ENCODE peak calls at places on chromosomes 3 and 15, in eight cellular contexts. One of them, this sample, is unnamed.

GRCh38 chr3:112437146-112438022 is 61.9 kb downstream of the BTLA start:
- DNase-seq in NCI-H748 treated with DMSO at 0.1 percent for 48 hours: no peak
- DNase-seq in stimulated activated CD4-positive, alpha-beta T cell treated with anti-CD3 and anti-CD28 coated beads, Interleukin-15, amount 100 ng/mL, for 1 hour: no peak
- DNase-seq in CD8-positive, alpha-beta T cell: no peak
- DNase-seq in neural crest cell: no peak
- DNase-seq in heart right ventricle: no peak
- DNase-seq in activated T-cell treated with anti-CD3 and anti-CD28 coated beads, Interleukin-2, amount 50 U/mL, for 72 hours: peak; percentile 17
- DNase-seq in A549: no peak
- DNase-seq in this sample: peak; percentile 41

GRCh38 chr3:4476507-4476906 is 9.4 kb upstream of the SUMF1 start:
- DNase-seq in heart right ventricle: no peak
- DNase-seq in neural crest cell: no peak
- DNase-seq in A549: no peak
- DNase-seq in CD8-positive, alpha-beta T cell: no peak
- DNase-seq in NCI-H748 treated with DMSO at 0.1 percent for 48 hours: no peak
- DNase-seq in stimulated activated CD4-positive, alpha-beta T cell treated with anti-CD3 and anti-CD28 coated beads, Interleukin-15, amount 100 ng/mL, for 1 hour: no peak
- DNase-seq in activated T-cell treated with anti-CD3 and anti-CD28 coated beads, Interleukin-2, amount 50 U/mL, for 72 hours: no peak
- DNase-seq in this sample: no peak

GRCh38 chr15:24878153-24878552 is 76.6 kb upstream of the SNRPN start:
- DNase-seq in stimulated activated CD4-positive, alpha-beta T cell treated with anti-CD3 and anti-CD28 coated beads, Interleukin-15, amount 100 ng/mL, for 1 hour: no peak
- DNase-seq in neural crest cell: no peak
- DNase-seq in NCI-H748 treated with DMSO at 0.1 percent for 48 hours: no peak
- DNase-seq in heart right ventricle: peak; percentile 15
- DNase-seq in A549: no peak
- DNase-seq in CD8-positive, alpha-beta T cell: no peak
- DNase-seq in activated T-cell treated with anti-CD3 and anti-CD28 coated beads, Interleukin-2, amount 50 U/mL, for 72 hours: peak; percentile 6
- DNase-seq in this sample: peak; percentile 38

GRCh38 chr15:35654334-35654733 is 108.4 kb upstream of the DPH6 start:
- DNase-seq in activated T-cell treated with anti-CD3 and anti-CD28 coated beads, Interleukin-2, amount 50 U/mL, for 72 hours: no peak
- DNase-seq in stimulated activated CD4-positive, alpha-beta T cell treated with anti-CD3 and anti-CD28 coated beads, Interleukin-15, amount 100 ng/mL, for 1 hour: no peak
- DNase-seq in heart right ventricle: no peak
- DNase-seq in A549: no peak
- DNase-seq in CD8-positive, alpha-beta T cell: no peak
- DNase-seq in neural crest cell: no peak
- DNase-seq in NCI-H748 treated with DMSO at 0.1 percent for 48 hours: no peak
- DNase-seq in this sample: no peak

GRCh38 chr3:28322464-28322863 is 26.1 kb upstream of the ZCWPW2 start:
- DNase-seq in activated T-cell treated with anti-CD3 and anti-CD28 coated beads, Interleukin-2, amount 50 U/mL, for 72 hours: no peak
- DNase-seq in neural crest cell: no peak
- DNase-seq in stimulated activated CD4-positive, alpha-beta T cell treated with anti-CD3 and anti-CD28 coated beads, Interleukin-15, amount 100 ng/mL, for 1 hour: no peak
- DNase-seq in A549: no peak
- DNase-seq in heart right ventricle: no peak
- DNase-seq in NCI-H748 treated with DMSO at 0.1 percent for 48 hours: no peak
- DNase-seq in CD8-positive, alpha-beta T cell: no peak
- DNase-seq in this sample: no peak

GRCh38 chr3:48466386-48467109 is 20.0 kb downstream of the ATRIP start:
- DNase-seq in A549: no peak
- DNase-seq in heart right ventricle: peak; percentile 34
- DNase-seq in activated T-cell treated with anti-CD3 and anti-CD28 coated beads, Interleukin-2, amount 50 U/mL, for 72 hours: peak; percentile 30
- DNase-seq in stimulated activated CD4-positive, alpha-beta T cell treated with anti-CD3 and anti-CD28 coated beads, Interleukin-15, amount 100 ng/mL, for 1 hour: no peak
- DNase-seq in NCI-H748 treated with DMSO at 0.1 percent for 48 hours: no peak
- DNase-seq in neural crest cell: no peak
- DNase-seq in CD8-positive, alpha-beta T cell: peak; percentile 37
- DNase-seq in this sample: peak; percentile 67

GRCh38 chr3:24595801-24596200 is 101.2 kb upstream of the THRB start:
- DNase-seq in neural crest cell: no peak
- DNase-seq in A549: no peak
- DNase-seq in CD8-positive, alpha-beta T cell: no peak
- DNase-seq in heart right ventricle: no peak
- DNase-seq in activated T-cell treated with anti-CD3 and anti-CD28 coated beads, Interleukin-2, amount 50 U/mL, for 72 hours: no peak
- DNase-seq in stimulated activated CD4-positive, alpha-beta T cell treated with anti-CD3 and anti-CD28 coated beads, Interleukin-15, amount 100 ng/mL, for 1 hour: no peak
- DNase-seq in NCI-H748 treated with DMSO at 0.1 percent for 48 hours: no peak
- DNase-seq in this sample: no peak

GRCh38 chr3:105634719-105635118 is 234.1 kb downstream of the CBLB start:
- DNase-seq in activated T-cell treated with anti-CD3 and anti-CD28 coated beads, Interleukin-2, amount 50 U/mL, for 72 hours: no peak
- DNase-seq in NCI-H748 treated with DMSO at 0.1 percent for 48 hours: no peak
- DNase-seq in stimulated activated CD4-positive, alpha-beta T cell treated with anti-CD3 and anti-CD28 coated beads, Interleukin-15, amount 100 ng/mL, for 1 hour: no peak
- DNase-seq in neural crest cell: no peak
- DNase-seq in heart right ventricle: no peak
- DNase-seq in CD8-positive, alpha-beta T cell: no peak
- DNase-seq in A549: no peak
- DNase-seq in this sample: no peak

GRCh38 chr15:59349715-59350420 is 22.8 kb downstream of the MYO1E start:
- DNase-seq in stimulated activated CD4-positive, alpha-beta T cell treated with anti-CD3 and anti-CD28 coated beads, Interleukin-15, amount 100 ng/mL, for 1 hour: no peak
- DNase-seq in A549: peak; percentile 99
- DNase-seq in neural crest cell: no peak
- DNase-seq in NCI-H748 treated with DMSO at 0.1 percent for 48 hours: no peak
- DNase-seq in activated T-cell treated with anti-CD3 and anti-CD28 coated beads, Interleukin-2, amount 50 U/mL, for 72 hours: peak; percentile 22
- DNase-seq in CD8-positive, alpha-beta T cell: no peak
- DNase-seq in heart right ventricle: peak; percentile 46
- DNase-seq in this sample: peak; percentile 54

GRCh38 chr3:45656575-45657363 is 32.4 kb upstream of the SACM1L start:
- DNase-seq in NCI-H748 treated with DMSO at 0.1 percent for 48 hours: peak; percentile 25
- DNase-seq in A549: peak; percentile 87
- DNase-seq in neural crest cell: peak; percentile 89
- DNase-seq in heart right ventricle: peak; percentile 91
- DNase-seq in activated T-cell treated with anti-CD3 and anti-CD28 coated beads, Interleukin-2, amount 50 U/mL, for 72 hours: peak; percentile 86
- DNase-seq in stimulated activated CD4-positive, alpha-beta T cell treated with anti-CD3 and anti-CD28 coated beads, Interleukin-15, amount 100 ng/mL, for 1 hour: peak; percentile 70
- DNase-seq in CD8-positive, alpha-beta T cell: peak; percentile 88
- DNase-seq in this sample: peak; percentile 92

GRCh38 chr3:182364323-182364722 is 429.0 kb upstream of the ATP11B start:
- DNase-seq in CD8-positive, alpha-beta T cell: no peak
- DNase-seq in NCI-H748 treated with DMSO at 0.1 percent for 48 hours: no peak
- DNase-seq in A549: no peak
- DNase-seq in heart right ventricle: no peak
- DNase-seq in activated T-cell treated with anti-CD3 and anti-CD28 coated beads, Interleukin-2, amount 50 U/mL, for 72 hours: no peak
- DNase-seq in stimulated activated CD4-positive, alpha-beta T cell treated with anti-CD3 and anti-CD28 coated beads, Interleukin-15, amount 100 ng/mL, for 1 hour: no peak
- DNase-seq in neural crest cell: no peak
- DNase-seq in this sample: no peak

This sample was measured in activated CD8-positive, alpha-beta memory T cell treated with anti-CD3 and anti-CD28 coated beads, Interleukin-2, amount 10 ng/mL, durations not matched to agents 7 days and 5 days.